ENCODE peak calls at places on chromosomes 4 and X, in eight cellular contexts. One of them, this sample, is unnamed.

GRCh38 chr4:163493643-163494359 is 689 bp upstream of the TMA16 start:
- DNase-seq in left ventricle myocardium inferior: peak
- DNase-seq in CD8-positive, alpha-beta T cell: no peak
- DNase-seq in cardiac muscle cell: no peak
- DNase-seq in endothelial cell of umbilical vein: peak
- DNase-seq in GM06990: peak
- DNase-seq in A549: peak
- DNase-seq in nephron progenitor cell: no peak
- DNase-seq in this sample: no peak

GRCh38 chrX:40307871-40308270 is 210.1 kb upstream of the BCOR start:
- DNase-seq in cardiac muscle cell: no peak
- DNase-seq in left ventricle myocardium inferior: no peak
- DNase-seq in A549: no peak
- DNase-seq in GM06990: no peak
- DNase-seq in nephron progenitor cell: no peak
- DNase-seq in CD8-positive, alpha-beta T cell: no peak
- DNase-seq in endothelial cell of umbilical vein: no peak
- DNase-seq in this sample: no peak

GRCh38 chr4:184110452-184110851 is 107.2 kb downstream of the ENPP6 start:
- DNase-seq in CD8-positive, alpha-beta T cell: no peak
- DNase-seq in GM06990: no peak
- DNase-seq in left ventricle myocardium inferior: no peak
- DNase-seq in A549: no peak
- DNase-seq in nephron progenitor cell: no peak
- DNase-seq in cardiac muscle cell: no peak
- DNase-seq in endothelial cell of umbilical vein: no peak
- DNase-seq in this sample: no peak

GRCh38 chr4:121822796-121823504 is 733 bp downstream of the CCNA2 start:
- DNase-seq in cardiac muscle cell: peak
- DNase-seq in GM06990: no peak
- DNase-seq in nephron progenitor cell: peak
- DNase-seq in endothelial cell of umbilical vein: peak
- DNase-seq in left ventricle myocardium inferior: no peak
- DNase-seq in CD8-positive, alpha-beta T cell: no peak
- DNase-seq in A549: peak
- DNase-seq in this sample: no peak

GRCh38 chrX:23373129-23373804 is 38.6 kb downstream of the PTCHD1 start:
- DNase-seq in A549: peak
- DNase-seq in left ventricle myocardium inferior: no peak
- DNase-seq in GM06990: no peak
- DNase-seq in cardiac muscle cell: peak
- DNase-seq in endothelial cell of umbilical vein: no peak
- DNase-seq in CD8-positive, alpha-beta T cell: no peak
- DNase-seq in nephron progenitor cell: no peak
- DNase-seq in this sample: no peak

GRCh38 chr4:174118171-174118570 is 165.3 kb downstream of the FBXO8 start:
- DNase-seq in nephron progenitor cell: no peak
- DNase-seq in endothelial cell of umbilical vein: no peak
- DNase-seq in A549: no peak
- DNase-seq in GM06990: no peak
- DNase-seq in left ventricle myocardium inferior: no peak
- DNase-seq in cardiac muscle cell: no peak
- DNase-seq in CD8-positive, alpha-beta T cell: no peak
- DNase-seq in this sample: no peak

GRCh38 chr4:159308571-159309340 is 205.9 kb downstream of the RAPGEF2 start:
- DNase-seq in A549: no peak
- DNase-seq in endothelial cell of umbilical vein: peak
- DNase-seq in nephron progenitor cell: no peak
- DNase-seq in GM06990: no peak
- DNase-seq in CD8-positive, alpha-beta T cell: no peak
- DNase-seq in cardiac muscle cell: no peak
- DNase-seq in left ventricle myocardium inferior: no peak
- DNase-seq in this sample: peak

GRCh38 chrX:79089897-79090584 is 54.4 kb upstream of the GPR174 start:
- DNase-seq in left ventricle myocardium inferior: no peak
- DNase-seq in cardiac muscle cell: no peak
- DNase-seq in A549: no peak
- DNase-seq in CD8-positive, alpha-beta T cell: no peak
- DNase-seq in endothelial cell of umbilical vein: no peak
- DNase-seq in GM06990: no peak
- DNase-seq in nephron progenitor cell: no peak
- DNase-seq in this sample: no peak

DNA sequence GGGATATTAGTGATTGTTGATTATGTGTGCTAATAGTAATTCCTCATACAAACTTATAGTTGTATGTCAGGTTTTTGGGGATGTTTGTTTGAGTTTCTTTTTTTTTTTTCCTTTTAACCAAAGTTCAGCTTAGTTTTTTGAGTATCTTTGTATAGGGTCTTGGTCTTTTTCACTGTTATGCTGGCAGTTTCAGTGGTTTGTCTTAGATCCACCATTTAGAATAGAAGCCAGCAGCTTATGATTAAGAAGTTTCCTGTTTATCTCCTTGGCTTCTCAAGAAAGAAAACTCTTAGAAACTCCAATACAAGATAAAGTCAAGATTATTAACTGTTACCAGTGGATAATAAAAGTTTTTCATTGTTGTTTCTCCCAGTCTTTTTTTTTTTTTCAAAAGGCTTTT is 16.1 kb downstream of the CPEB2 start:
- DNase-seq in endothelial cell of umbilical vein: peak
- DNase-seq in cardiac muscle cell: no peak
- DNase-seq in GM06990: no peak
- DNase-seq in left ventricle myocardium inferior: no peak
- DNase-seq in nephron progenitor cell: no peak
- DNase-seq in CD8-positive, alpha-beta T cell: no peak
- DNase-seq in A549: no peak
- DNase-seq in this sample: no peak
- TF ChIP-seq CTCF in endothelial cell of umbilical vein: no peak
- TF ChIP-seq CTCF in cardiac muscle cell: no peak
- TF ChIP-seq CTCF in GM06990: no peak
- TF ChIP-seq CTCF in left ventricle myocardium inferior: no peak
- TF ChIP-seq CTCF in nephron progenitor cell: no peak
- TF ChIP-seq CTCF in CD8-positive, alpha-beta T cell: no peak
- TF ChIP-seq CTCF in A549: no peak
- TF ChIP-seq CTCF in this sample: no peak

GRCh38 chrX:149938427-149939270 is at the start of gene EOLA2:
- DNase-seq in GM06990: peak
- DNase-seq in cardiac muscle cell: peak
- DNase-seq in A549: peak
- DNase-seq in left ventricle myocardium inferior: peak
- DNase-seq in nephron progenitor cell: peak
- DNase-seq in endothelial cell of umbilical vein: peak
- DNase-seq in CD8-positive, alpha-beta T cell: peak
- DNase-seq in this sample: peak

GRCh38 chrX:149939271-149940014 is 1.2 kb upstream of the EOLA2 start:
- DNase-seq in endothelial cell of umbilical vein: peak
- DNase-seq in CD8-positive, alpha-beta T cell: peak
- DNase-seq in GM06990: peak
- DNase-seq in nephron progenitor cell: peak
- DNase-seq in A549: peak
- DNase-seq in left ventricle myocardium inferior: peak
- DNase-seq in cardiac muscle cell: peak
- DNase-seq in this sample: peak

GRCh38 chrX:149937881-149938426 is 337 bp downstream of the EOLA2 start:
- DNase-seq in cardiac muscle cell: no peak
- DNase-seq in nephron progenitor cell: peak
- DNase-seq in A549: peak
- DNase-seq in endothelial cell of umbilical vein: no peak
- DNase-seq in left ventricle myocardium inferior: peak
- DNase-seq in CD8-positive, alpha-beta T cell: no peak
- DNase-seq in GM06990: no peak
- DNase-seq in this sample: no peak

DNA sequence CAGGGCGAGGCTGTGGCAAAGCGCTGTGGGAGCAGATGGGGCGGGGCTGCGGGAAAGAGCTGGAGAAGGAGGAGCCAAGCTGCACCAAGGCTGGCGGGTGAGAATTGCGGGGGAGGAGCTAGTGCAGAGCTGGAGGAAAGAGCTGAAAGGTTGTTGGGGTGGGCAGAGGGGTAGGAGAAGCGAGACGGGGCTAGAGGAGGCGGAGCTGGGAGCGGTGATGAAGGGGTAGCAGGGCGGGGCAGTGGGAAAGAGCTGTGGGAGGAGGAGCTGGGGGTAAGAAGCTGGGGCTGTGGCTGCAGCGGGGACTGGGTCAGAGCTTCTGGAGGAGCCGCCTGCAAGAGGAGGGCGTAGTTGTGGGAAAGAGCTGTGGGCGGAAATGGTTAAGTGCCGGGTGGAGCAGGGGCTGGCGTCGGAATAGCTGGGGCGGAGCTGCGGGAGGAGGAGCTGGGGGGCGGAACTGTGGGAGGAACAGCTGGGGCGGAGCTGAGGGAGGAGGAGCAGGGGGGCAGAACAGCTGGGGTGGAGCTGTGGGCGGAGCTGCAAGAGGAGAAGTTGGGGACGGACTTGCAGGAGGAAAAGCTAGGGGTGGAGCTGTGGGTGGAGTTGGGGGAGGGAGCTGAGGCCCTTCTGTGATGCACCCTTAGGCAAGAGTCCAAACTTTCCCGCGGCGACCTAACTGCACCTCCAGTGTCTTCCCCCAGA is 1.9 kb upstream of the EOLA2 start:
- DNase-seq in left ventricle myocardium inferior: peak
- DNase-seq in A549: peak
- DNase-seq in cardiac muscle cell: peak
- DNase-seq in CD8-positive, alpha-beta T cell: peak
- DNase-seq in nephron progenitor cell: peak
- DNase-seq in GM06990: peak
- DNase-seq in endothelial cell of umbilical vein: peak
- DNase-seq in this sample: peak
- TF ChIP-seq CTCF in left ventricle myocardium inferior: peak
- TF ChIP-seq CTCF in A549: peak
- TF ChIP-seq CTCF in cardiac muscle cell: no peak
- TF ChIP-seq CTCF in CD8-positive, alpha-beta T cell: peak
- TF ChIP-seq CTCF in nephron progenitor cell: no peak
- TF ChIP-seq CTCF in GM06990: peak
- TF ChIP-seq CTCF in endothelial cell of umbilical vein: peak
- TF ChIP-seq CTCF in this sample: peak

GRCh38 chrX:68685722-68686683 is 38.5 kb downstream of the STARD8 start:
- DNase-seq in GM06990: peak
- DNase-seq in CD8-positive, alpha-beta T cell: no peak
- DNase-seq in nephron progenitor cell: peak
- DNase-seq in endothelial cell of umbilical vein: peak
- DNase-seq in cardiac muscle cell: peak
- DNase-seq in A549: peak
- DNase-seq in left ventricle myocardium inferior: peak
- DNase-seq in this sample: no peak

GRCh38 chrX:68684291-68684918 is 36.9 kb downstream of the STARD8 start:
- DNase-seq in cardiac muscle cell: peak
- DNase-seq in A549: no peak
- DNase-seq in nephron progenitor cell: peak
- DNase-seq in left ventricle myocardium inferior: peak
- DNase-seq in CD8-positive, alpha-beta T cell: no peak
- DNase-seq in GM06990: no peak
- DNase-seq in endothelial cell of umbilical vein: peak
- DNase-seq in this sample: no peak

GRCh38 chrX:68684919-68685304 is 37.4 kb downstream of the STARD8 start:
- DNase-seq in A549: no peak
- DNase-seq in endothelial cell of umbilical vein: no peak
- DNase-seq in nephron progenitor cell: no peak
- DNase-seq in cardiac muscle cell: no peak
- DNase-seq in CD8-positive, alpha-beta T cell: no peak
- DNase-seq in left ventricle myocardium inferior: no peak
- DNase-seq in GM06990: no peak
- DNase-seq in this sample: no peak

GRCh38 chrX:68683580-68683979 is 36.1 kb downstream of the STARD8 start:
- DNase-seq in GM06990: no peak
- DNase-seq in CD8-positive, alpha-beta T cell: no peak
- DNase-seq in nephron progenitor cell: no peak
- DNase-seq in left ventricle myocardium inferior: no peak
- DNase-seq in cardiac muscle cell: no peak
- DNase-seq in endothelial cell of umbilical vein: no peak
- DNase-seq in A549: no peak
- DNase-seq in this sample: no peak

GRCh38 chrX:68686684-68687045 is 39.2 kb downstream of the STARD8 start:
- DNase-seq in A549: peak
- DNase-seq in left ventricle myocardium inferior: peak
- DNase-seq in GM06990: no peak
- DNase-seq in endothelial cell of umbilical vein: no peak
- DNase-seq in nephron progenitor cell: no peak
- DNase-seq in CD8-positive, alpha-beta T cell: no peak
- DNase-seq in cardiac muscle cell: peak
- DNase-seq in this sample: no peak
- TF ChIP-seq CTCF in A549: no peak
- TF ChIP-seq CTCF in left ventricle myocardium inferior: no peak
- TF ChIP-seq CTCF in GM06990: no peak
- TF ChIP-seq CTCF in endothelial cell of umbilical vein: no peak
- TF ChIP-seq CTCF in nephron progenitor cell: no peak
- TF ChIP-seq CTCF in CD8-positive, alpha-beta T cell: no peak
- TF ChIP-seq CTCF in cardiac muscle cell: no peak
- TF ChIP-seq CTCF in this sample: no peak

DNA sequence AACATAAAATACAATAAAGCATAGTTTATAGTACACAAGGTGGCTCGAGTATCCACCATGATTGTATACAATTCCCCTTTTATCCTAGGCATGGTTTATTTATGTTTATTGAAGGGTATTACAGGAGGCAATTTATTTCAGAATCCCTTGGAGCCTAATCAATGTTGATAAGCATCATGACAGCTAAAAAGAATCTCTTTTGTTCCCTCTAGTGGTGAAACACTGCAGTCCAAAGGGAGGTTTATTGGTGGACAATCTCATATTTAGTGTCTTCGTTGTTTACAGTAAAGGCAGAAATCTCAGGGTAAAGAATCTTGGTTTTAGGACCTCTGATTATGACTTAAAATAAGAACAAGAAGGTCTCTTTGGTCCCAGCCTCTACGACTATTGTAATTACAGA is 1712.5 kb downstream of the C4orf33 start:
- DNase-seq in A549: peak
- DNase-seq in nephron progenitor cell: no peak
- DNase-seq in left ventricle myocardium inferior: no peak
- DNase-seq in GM06990: no peak
- DNase-seq in CD8-positive, alpha-beta T cell: no peak
- DNase-seq in endothelial cell of umbilical vein: peak
- DNase-seq in cardiac muscle cell: peak
- DNase-seq in this sample: no peak
- TF ChIP-seq CTCF in A549: peak
- TF ChIP-seq CTCF in nephron progenitor cell: peak
- TF ChIP-seq CTCF in left ventricle myocardium inferior: peak
- TF ChIP-seq CTCF in GM06990: no peak
- TF ChIP-seq CTCF in CD8-positive, alpha-beta T cell: no peak
- TF ChIP-seq CTCF in endothelial cell of umbilical vein: peak
- TF ChIP-seq CTCF in cardiac muscle cell: peak
- TF ChIP-seq CTCF in this sample: no peak

GRCh38 chr4:128840711-128841318 is 31.3 kb downstream of the JADE1 start:
- DNase-seq in cardiac muscle cell: no peak
- DNase-seq in GM06990: no peak
- DNase-seq in CD8-positive, alpha-beta T cell: no peak
- DNase-seq in endothelial cell of umbilical vein: no peak
- DNase-seq in nephron progenitor cell: no peak
- DNase-seq in A549: no peak
- DNase-seq in left ventricle myocardium inferior: no peak
- DNase-seq in this sample: no peak
- TF ChIP-seq CTCF in cardiac muscle cell: no peak
- TF ChIP-seq CTCF in GM06990: no peak
- TF ChIP-seq CTCF in CD8-positive, alpha-beta T cell: no peak
- TF ChIP-seq CTCF in endothelial cell of umbilical vein: no peak
- TF ChIP-seq CTCF in nephron progenitor cell: no peak
- TF ChIP-seq CTCF in A549: no peak
- TF ChIP-seq CTCF in left ventricle myocardium inferior: no peak
- TF ChIP-seq CTCF in this sample: no peak

DNA sequence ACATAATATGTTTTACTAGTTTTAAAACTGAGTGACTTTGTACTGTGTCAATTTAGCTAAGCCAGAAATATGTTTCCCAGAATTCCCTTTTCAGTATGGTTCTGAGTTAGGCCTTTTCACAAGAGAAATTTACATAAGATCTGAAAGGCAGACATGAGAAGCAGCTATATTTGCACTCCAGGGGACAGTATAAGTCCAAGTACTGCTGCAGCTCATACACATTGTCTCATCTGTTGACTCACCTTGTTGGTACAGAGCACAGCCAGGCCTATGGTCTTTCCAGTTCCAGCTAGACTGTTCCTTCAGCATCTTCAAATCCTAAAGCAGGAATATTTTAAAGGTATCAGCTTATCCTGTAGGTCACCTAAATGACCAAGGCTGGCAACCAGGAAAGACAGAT is 53.5 kb downstream of the BMP3 start:
- DNase-seq in endothelial cell of umbilical vein: no peak
- DNase-seq in GM06990: no peak
- DNase-seq in CD8-positive, alpha-beta T cell: no peak
- DNase-seq in left ventricle myocardium inferior: no peak
- DNase-seq in A549: peak
- DNase-seq in nephron progenitor cell: no peak
- DNase-seq in cardiac muscle cell: peak
- DNase-seq in this sample: no peak
- TF ChIP-seq CTCF in endothelial cell of umbilical vein: no peak
- TF ChIP-seq CTCF in GM06990: peak
- TF ChIP-seq CTCF in CD8-positive, alpha-beta T cell: no peak
- TF ChIP-seq CTCF in left ventricle myocardium inferior: no peak
- TF ChIP-seq CTCF in A549: no peak
- TF ChIP-seq CTCF in nephron progenitor cell: no peak
- TF ChIP-seq CTCF in cardiac muscle cell: peak
- TF ChIP-seq CTCF in this sample: peak

This sample was measured in BJ.